ENCODE peak calls at places on chromosome 14, in five cellular contexts. S is kidney epithelial cell, B is left ventricle myocardium inferior, C is neural progenitor cell, Q is fibroblast of the aortic adventitia. N is an unnamed sample.
A peak's percentile ranks its signal among the peaks of the same experiment; 100 is the strongest.

GRCh38 chr14:92683041-92683440 is 65.4 kb downstream of the LGMN start:
- DNase-seq in S (no peak), B (no peak), C (no peak), Q (no peak), N (no peak)

GRCh38 chr14:95319312-95320075 is at the start of gene CLMN:
- DNase-seq in S (no peak), B (peak; percentile 44), C (peak; percentile 85), Q (peak; percentile 12), N (peak; percentile 13)

GRCh38 chr14:35140718-35141581 is 18.6 kb downstream of the PRORP start:
- DNase-seq in S (no peak), B (no peak), C (no peak), Q (peak; percentile 62), N (peak; percentile 53)

GRCh38 chr14:99125616-99126431 is 146.2 kb downstream of the BCL11B start:
- DNase-seq in S (no peak), B (no peak), C (no peak), Q (no peak), N (no peak)

GRCh38 chr14:105117257-105117646 is 51.3 kb downstream of the JAG2 start:
- DNase-seq in S (no peak), B (no peak), C (no peak), Q (no peak), N (no peak)

GRCh38 chr14:58395815-58396626 is at the start of gene TOMM20L:
- DNase-seq in S (peak; percentile 14), B (peak; percentile 73), C (peak; percentile 94), Q (peak; percentile 48), N (peak; percentile 51)

GRCh38 chr14:51780006-51780692 is 80.3 kb upstream of the GNG2 start:
- DNase-seq in S (no peak), B (peak; percentile 67), C (peak; percentile 81), Q (peak; percentile 78), N (peak; percentile 69)

GRCh38 chr14:103169954-103170353 is 46.7 kb downstream of the TNFAIP2 start:
- DNase-seq in S (no peak), B (no peak), C (no peak), Q (no peak), N (no peak)

GRCh38 chr14:101552786-101553231 is 8.5 kb upstream of the DIO3 start:
- DNase-seq in S (no peak), B (no peak), C (no peak), Q (no peak), N (no peak)

GRCh38 chr14:40188006-40188405 is 755.8 kb upstream of the FBXO33 start:
- DNase-seq in S (peak; percentile 28), B (no peak), C (no peak), Q (no peak), N (no peak)

GRCh38 chr14:75437201-75438143 is 9.7 kb downstream of the JDP2 start:
- DNase-seq in S (no peak), B (no peak), C (no peak), Q (no peak), N (no peak)

GRCh38 chr14:44783899-44784298 is 177.8 kb downstream of the KLHL28 start:
- DNase-seq in S (no peak), B (no peak), C (no peak), Q (no peak), N (no peak)

GRCh38 chr14:81269100-81269978 is 48.6 kb upstream of the GTF2A1 start:
- DNase-seq in S (peak; percentile 43), B (no peak), C (peak; percentile 65), Q (peak; percentile 82), N (peak; percentile 72)

GRCh38 chr14:67674139-67674479 is 323 bp downstream of the VTI1B start:
- DNase-seq in S (no peak), B (peak; percentile 75), C (peak; percentile 90), Q (peak; percentile 30), N (peak; percentile 73)

GRCh38 chr14:70909788-70910614 is 2.7 kb downstream of the PCNX1 start:
- DNase-seq in S (no peak), B (no peak), C (peak; percentile 65), Q (peak; percentile 20), N (no peak)

GRCh38 chr14:90820958-90821357 is 4.7 kb upstream of the TTC7B start:
- DNase-seq in S (peak; percentile 56), B (no peak), C (no peak), Q (peak; percentile 12), N (no peak)

GRCh38 chr14:58477653-58478052 is 50.1 kb downstream of the KIAA0586 start:
- DNase-seq in S (no peak), B (no peak), C (no peak), Q (no peak), N (no peak)

GRCh38 chr14:75826599-75826998 is 155.2 kb downstream of the TGFB3 start:
- DNase-seq in S (no peak), B (no peak), C (no peak), Q (no peak), N (peak; percentile 39)

GRCh38 chr14:104542871-104543830 is 36.4 kb upstream of the C14orf180 start:
- DNase-seq in S (no peak), B (no peak), C (no peak), Q (no peak), N (no peak)

GRCh38 chr14:90495357-90496276 is 98.8 kb downstream of the CALM1 start:
- DNase-seq in S (no peak), B (no peak), C (peak; percentile 94), Q (peak; percentile 76), N (peak; percentile 73)

GRCh38 chr14:37197421-37198272 is at the start of gene MIPOL1:
- DNase-seq in S (peak; percentile 61), B (peak; percentile 86), C (peak; percentile 86), Q (peak; percentile 86), N (peak; percentile 82)

GRCh38 chr14:95023115-95023514 is 134.2 kb downstream of the DICER1 start:
- DNase-seq in S (no peak), B (no peak), C (no peak), Q (no peak), N (no peak)

GRCh38 chr14:99136401-99136800 is 135.6 kb downstream of the BCL11B start:
- DNase-seq in S (no peak), B (no peak), C (no peak), Q (no peak), N (no peak)

GRCh38 chr14:71666579-71667145 is 265.6 kb upstream of the RGS6 start:
- DNase-seq in S (no peak), B (no peak), C (no peak), Q (no peak), N (no peak)

GRCh38 chr14:102164241-102164641 is 24.5 kb downstream of the WDR20 start:
- DNase-seq in S (no peak), B (no peak), C (no peak), Q (peak; percentile 46), N (peak; percentile 40)

GRCh38 chr14:87494010-87494409 is 499.0 kb downstream of the GALC start:
- DNase-seq in S (no peak), B (no peak), C (no peak), Q (no peak), N (no peak)

GRCh38 chr14:45246151-45246550 is 6.9 kb downstream of the MIS18BP1 start:
- DNase-seq in S (no peak), B (no peak), C (no peak), Q (no peak), N (no peak)

GRCh38 chr14:32307881-32308582 is 21.1 kb upstream of the AKAP6 start:
- DNase-seq in S (no peak), B (no peak), C (no peak), Q (no peak), N (no peak)

GRCh38 chr14:102187044-102187443 is 47.3 kb downstream of the WDR20 start:
- DNase-seq in S (peak; percentile 37), B (no peak), C (no peak), Q (peak; percentile 88), N (peak; percentile 91)

GRCh38 chr14:68684466-68685418 is 108.1 kb downstream of the ZFP36L1 start:
- DNase-seq in S (no peak), B (no peak), C (no peak), Q (no peak), N (no peak)

GRCh38 chr14:105019861-105020814 is 745 bp downstream of the CDCA4 start:
- DNase-seq in S (no peak), B (no peak), C (peak; percentile 73), Q (no peak), N (peak; percentile 53)

GRCh38 chr14:36057452-36058142 is 118.9 kb downstream of the PTCSC3 start:
- DNase-seq in S (peak; percentile 55), B (no peak), C (no peak), Q (no peak), N (no peak)

GRCh38 chr14:81314443-81315175 is 85.5 kb downstream of the STON2 start:
- DNase-seq in S (no peak), B (no peak), C (no peak), Q (no peak), N (no peak)

GRCh38 chr14:33674716-33675115 is 276.2 kb downstream of the EGLN3 start:
- DNase-seq in S (no peak), B (no peak), C (no peak), Q (no peak), N (no peak)

GRCh38 chr14:74941676-74942097 is 13.7 kb downstream of the PGF start:
- DNase-seq in S (no peak), B (peak; percentile 58), C (no peak), Q (peak; percentile 39), N (peak; percentile 47)

GRCh38 chr14:58763210-58763609 is 125.4 kb downstream of the DACT1 start:
- DNase-seq in S (no peak), B (no peak), C (no peak), Q (no peak), N (peak; percentile 77)

GRCh38 chr14:90405755-90406154 is 8.9 kb downstream of the CALM1 start:
- DNase-seq in S (no peak), B (no peak), C (no peak), Q (no peak), N (no peak)

GRCh38 chr14:97056086-97056485 is 258.9 kb downstream of the VRK1 start:
- DNase-seq in S (no peak), B (no peak), C (no peak), Q (no peak), N (no peak)

GRCh38 chr14:19930617-19931016 is at the start of gene OR4K1:
- DNase-seq in S (no peak), B (no peak), C (no peak), Q (no peak), N (no peak)

GRCh38 chr14:42569227-42569626 is 962.6 kb downstream of the LRFN5 start:
- DNase-seq in S (no peak), B (no peak), C (no peak), Q (no peak), N (no peak)
- TF ChIP-seq CTCF in S (no peak), B (no peak), C (no peak), Q (no peak), N (no peak)

GRCh38 chr14:100153560-100153959 is 5.9 kb downstream of the DEGS2 start:
- DNase-seq in S (no peak), B (no peak), C (no peak), Q (no peak), N (no peak)
- H3K4me3 ChIP-seq in S (no peak overlapping the region), B (no peak overlapping the region), C (no peak overlapping the region), Q (no peak overlapping the region), N (no peak overlapping the region)

GRCh38 chr14:60738843-60739508 is 4.4 kb downstream of the MNAT1 start:
- DNase-seq in S (no peak), B (no peak), C (no peak), Q (peak; percentile 41), N (no peak)

GRCh38 chr14:60736494-60736893 is 1.9 kb downstream of the MNAT1 start:
- DNase-seq in S (no peak), B (no peak), C (peak; percentile 46), Q (peak; percentile 77), N (peak; percentile 50)

GRCh38 chr14:60732840-60733483 is 1.6 kb upstream of the MNAT1 start:
- DNase-seq in S (no peak), B (no peak), C (no peak), Q (no peak), N (no peak)

GRCh38 chr14:60734465-60735242 is at the start of gene MNAT1:
- DNase-seq in S (no peak), B (peak; percentile 62), C (peak; percentile 88), Q (peak; percentile 91), N (peak; percentile 83)
- TF ChIP-seq CTCF in S (no peak), B (no peak), C (no peak), Q (peak; percentile 23), N (no peak)

GRCh38 chr14:23035303-23036164 is 834 bp upstream of the PSMB5 start:
- DNase-seq in S (no peak), B (no peak), C (no peak), Q (no peak), N (no peak)
- H3K4me3 ChIP-seq in S (peak overlapping the region; percentile 81), B (peak overlapping the region; percentile 89), C (peak overlapping the region; percentile 71), Q (peak overlapping the region; percentile 94), N (peak overlapping the region; percentile 74)

N was measured in fibroblast of villous mesenchyme.